ENCODE peak calls at places on chromosomes 6 and 20, in ten cellular contexts. Z is fibroblast of lung, L is neuronal stem cell, J is astrocyte, A is endothelial cell of umbilical vein, O is HepG2, M is mesendoderm, U is GM12878, H is IMR-90, T is SK-N-SH. R is an unnamed sample. For H3K4me1, the result is how much of the 10 kb centered on the place peaks cover.

GRCh38 chr6:53673138-53673801 is 7.7 kb upstream of the KLHL31 start:
- DNase-seq in M (peak), J (peak), O (peak), T (no peak), L (no peak), Z (peak), A (peak), H (peak), U (no peak), R (peak)

GRCh38 chr6:138765896-138766487 is 7.6 kb upstream of the CCDC28A start:
- DNase-seq in A (peak), T (peak), M (peak), J (no peak), H (peak), Z (peak), U (no peak), O (peak), L (no peak), R (peak)

GRCh38 chr20:23356203-23356602 is 5.6 kb downstream of the NXT1 start:
- DNase-seq in Z (no peak), A (no peak), J (no peak), M (peak), T (no peak), L (no peak), U (no peak), O (no peak), H (no peak), R (no peak)

GRCh38 chr6:148179786-148180185 is 162.9 kb upstream of the SASH1 start:
- DNase-seq in H (peak), Z (peak), A (peak), U (no peak), J (no peak), L (no peak), M (peak), T (no peak), O (no peak), R (peak)

GRCh38 chr6:80132942-80133517 is 26.6 kb downstream of the BCKDHB start:
- DNase-seq in M (peak), T (peak), H (peak), A (peak), U (no peak), O (peak), Z (peak), J (peak), L (peak), R (peak)

GRCh38 chr6:98842489-98843180 is 8.3 kb downstream of the POU3F2 start:
- DNase-seq in H (no peak), U (no peak), A (no peak), Z (no peak), T (no peak), J (peak), O (no peak), M (peak), L (peak), R (no peak)

GRCh38 chr6:27517928-27518787 is 45.3 kb upstream of the ZNF184 start:
- DNase-seq in Z (no peak), T (peak), H (no peak), O (no peak), J (no peak), L (no peak), U (no peak), M (no peak), A (no peak), R (no peak)

GRCh38 chr6:33297956-33298772 is 578 bp downstream of the RGL2 start:
- DNase-seq in M (peak), O (peak), U (no peak), A (peak), L (peak), H (peak), Z (peak), T (peak), J (peak), R (peak)

GRCh38 chr6:13354331-13355042 is 26.1 kb upstream of the TBC1D7 start:
- DNase-seq in T (no peak), L (no peak), U (no peak), H (peak), O (no peak), J (peak), Z (peak), M (peak), A (peak), R (peak)

GRCh38 chr20:1997483-1998192 is 3.8 kb upstream of the PDYN start:
- DNase-seq in M (no peak), T (no peak), A (no peak), L (no peak), Z (no peak), H (no peak), U (no peak), O (no peak), J (no peak), R (no peak)

DNA sequence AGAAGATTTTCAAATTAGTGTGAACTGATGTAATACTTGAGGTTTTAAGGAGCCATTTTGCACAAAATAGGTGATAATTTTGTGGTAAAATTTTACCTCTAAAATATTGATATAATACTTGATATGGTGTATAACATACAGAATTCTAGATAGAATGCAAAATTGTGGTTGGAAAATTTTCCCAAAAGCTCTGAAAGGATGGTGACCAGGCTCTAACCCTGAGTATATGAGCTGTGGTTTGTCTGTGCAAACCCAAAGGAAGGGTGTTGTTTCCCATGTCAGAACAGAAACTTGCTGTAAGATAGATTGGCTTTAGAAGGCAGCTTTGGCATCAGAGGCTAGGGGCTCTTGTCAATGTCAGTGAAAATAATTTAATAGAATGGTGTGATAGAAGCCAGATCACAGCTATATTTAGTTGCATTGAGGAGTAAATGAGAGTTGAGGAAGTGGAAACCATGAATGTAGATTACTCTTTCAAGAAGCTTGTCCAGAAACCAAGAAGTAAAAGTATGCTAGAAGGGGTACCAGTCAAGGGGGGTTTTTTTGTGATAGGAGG is 257.7 kb downstream of the FARS2 start:
- DNase-seq in O (no peak), J (no peak), H (no peak), U (no peak), Z (no peak), L (no peak), A (no peak), T (no peak), M (no peak), R (no peak)
- H3K4me1 ChIP-seq in O (under half), J (under half), H (under half), U (under half), Z (under half), L (under half), A (under half), T (under half), M (under half), R (under half)

GRCh38 chr6:35147101-35147885 is 6.2 kb upstream of the TCP11 start:
- DNase-seq in A (no peak), O (no peak), J (no peak), T (no peak), H (no peak), Z (no peak), L (no peak), U (no peak), M (no peak), R (no peak)
- H3K4me3 ChIP-seq in A (no peak), O (no peak), J (no peak), T (no peak), H (no peak), Z (no peak), L (peak), U (no peak), M (no peak), R (no peak)

DNA sequence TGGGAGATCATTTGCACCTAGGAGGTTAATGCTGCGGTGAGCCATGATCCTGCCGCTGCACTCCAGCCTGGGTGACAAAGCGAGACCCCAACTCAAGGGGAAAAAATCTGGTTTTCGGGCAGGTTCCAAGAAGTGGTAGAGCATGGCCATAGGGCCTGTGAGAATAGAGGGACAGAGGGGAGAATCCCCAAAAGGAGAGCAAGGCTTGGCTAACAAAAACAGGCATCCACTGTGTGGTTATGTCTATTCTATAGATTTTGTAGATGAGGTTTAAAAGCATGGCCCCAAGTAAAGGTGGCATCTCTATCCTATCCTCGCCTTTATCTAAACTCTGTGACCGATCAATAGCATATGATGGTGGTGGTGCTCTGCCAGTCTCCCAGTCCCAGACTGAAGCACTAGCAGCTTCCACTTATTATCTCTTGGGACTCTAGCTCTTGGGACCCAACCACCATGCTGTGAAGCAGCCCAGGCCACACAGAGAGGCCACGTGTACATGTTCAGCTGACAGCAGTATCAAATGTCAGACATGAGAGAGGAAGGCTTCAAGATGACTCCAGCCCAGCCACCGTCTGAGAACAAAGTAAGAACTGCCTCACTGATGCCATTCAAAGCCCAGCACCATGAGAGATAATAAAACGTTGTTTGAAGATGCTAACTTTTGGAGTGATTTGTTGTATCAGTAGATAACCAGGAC is 27.7 kb downstream of the EIF2S2 start:
- DNase-seq in J (no peak), U (no peak), H (no peak), Z (no peak), A (no peak), T (no peak), L (no peak), M (no peak), O (no peak), R (no peak)
- H3K9ac ChIP-seq in J (no peak), U (no peak), H (no peak), Z (no peak), A (no peak), T (no peak), L (no peak), M (no peak), O (no peak), R (no peak)

GRCh38 chr20:36835025-36835424 is 40.9 kb upstream of the TLDC2 start:
- DNase-seq in L (no peak), H (no peak), M (no peak), T (no peak), O (no peak), U (no peak), A (no peak), J (no peak), Z (no peak), R (no peak)

GRCh38 chr20:36835453-36836198 is 40.3 kb upstream of the TLDC2 start:
- DNase-seq in L (peak), H (peak), Z (peak), U (peak), O (no peak), A (peak), M (peak), J (peak), T (peak), R (peak)

GRCh38 chr20:36833275-36834020 is 42.5 kb upstream of the TLDC2 start:
- DNase-seq in O (no peak), L (no peak), M (no peak), Z (peak), T (no peak), J (peak), H (peak), U (no peak), A (peak), R (no peak)

GRCh38 chr20:36830791-36831691 is 44.9 kb upstream of the TLDC2 start:
- DNase-seq in J (no peak), M (no peak), U (no peak), A (peak), L (no peak), T (peak), H (peak), O (no peak), Z (peak), R (peak)

DNA sequence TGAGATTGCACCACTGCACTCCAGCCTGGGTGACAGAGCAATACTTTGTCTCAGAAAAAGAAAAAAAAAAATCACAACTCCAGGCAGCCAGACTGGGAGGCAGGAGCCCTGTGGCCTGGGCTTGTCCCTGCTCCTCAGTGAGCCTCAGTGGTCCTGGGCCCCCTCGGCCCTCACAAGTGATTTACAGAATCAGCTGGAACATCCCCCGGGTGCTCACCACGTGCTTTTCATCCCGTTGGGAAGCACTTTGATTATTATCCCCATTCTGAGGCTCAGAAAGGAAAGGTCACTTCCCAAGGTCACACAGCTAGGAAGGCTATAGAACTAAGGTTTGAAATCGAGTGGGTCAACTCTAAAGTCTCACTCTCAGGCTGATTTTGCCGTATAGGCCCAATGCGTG is 43.1 kb upstream of the TLDC2 start:
- DNase-seq in T (no peak), Z (no peak), L (no peak), H (no peak), A (no peak), M (no peak), U (no peak), O (no peak), J (no peak), R (no peak)
- H3K4me1 ChIP-seq in T (under half), Z (half or more), L (under half), H (under half), A (under half), M (under half), U (under half), O (under half), J (under half), R (under half)

GRCh38 chr20:25035924-25036323 is 22.0 kb downstream of the ACSS1 start:
- DNase-seq in A (no peak), Z (no peak), H (no peak), U (no peak), O (no peak), L (no peak), M (no peak), J (no peak), T (no peak), R (no peak)
- H3K4me3 ChIP-seq in A (no peak), Z (no peak), H (no peak), U (no peak), O (no peak), L (no peak), M (no peak), J (no peak), T (no peak), R (no peak)

R was measured in adipocyte.